ENCODE peak calls at places on chromosome 7, in seven cellular contexts. E is tibial nerve, C is stomach, P is upper lobe of left lung, T is H1, H is A549, K is transverse colon. W is an unnamed sample.

GRCh38 chr7:23469150-23469960 is 936 bp downstream of the IGF2BP3 start:
- DNase-seq in E (no peak), C (no peak), P (no peak), T (no peak), H (peak; percentile 36), K (no peak), W (no peak)

GRCh38 chr7:140744005-140744404 is 47.5 kb downstream of the NDUFB2 start:
- DNase-seq in E (no peak), C (no peak), P (no peak), T (no peak), H (no peak), K (no peak), W (no peak)

GRCh38 chr7:133489906-133490305 is 237.0 kb downstream of the EXOC4 start:
- DNase-seq in E (no peak), C (no peak), P (no peak), T (no peak), H (no peak), K (no peak), W (no peak)

GRCh38 chr7:98617051-98617959 is at the start of gene NPTX2:
- DNase-seq in E (no peak), C (no peak), P (no peak), T (no peak), H (no peak), K (peak; percentile 18), W (no peak)

GRCh38 chr7:94301024-94301588 is 93.6 kb upstream of the COL1A2 start:
- DNase-seq in E (peak; percentile 63), C (peak; percentile 31), P (peak; percentile 25), T (peak; percentile 67), H (peak; percentile 95), K (peak; percentile 52), W (peak; percentile 83)

GRCh38 chr7:140206963-140207362 is 30.2 kb upstream of the KDM7A start:
- DNase-seq in E (no peak), C (no peak), P (no peak), T (no peak), H (no peak), K (no peak), W (no peak)

GRCh38 chr7:106659963-106660861 is 746 bp downstream of the CCDC71L start:
- DNase-seq in E (peak; percentile 52), C (peak; percentile 79), P (peak; percentile 85), T (peak; percentile 76), H (peak; percentile 87), K (peak; percentile 85), W (peak; percentile 87)

GRCh38 chr7:158446706-158447105 is 140.9 kb downstream of the PTPRN2 start:
- DNase-seq in E (no peak), C (no peak), P (no peak), T (no peak), H (no peak), K (no peak), W (no peak)

GRCh38 chr7:90706067-90706716 is 110.1 kb downstream of the CDK14 start:
- DNase-seq in E (no peak), C (no peak), P (no peak), T (no peak), H (no peak), K (no peak), W (no peak)

GRCh38 chr7:142819530-142819929 is 35.3 kb upstream of the EPHB6 start:
- DNase-seq in E (no peak), C (no peak), P (no peak), T (no peak), H (no peak), K (no peak), W (no peak)

GRCh38 chr7:85796956-85797355 is 610.1 kb upstream of the SEMA3D start:
- DNase-seq in E (no peak), C (no peak), P (no peak), T (no peak), H (no peak), K (no peak), W (no peak)

GRCh38 chr7:70498633-70499032 is 633.3 kb upstream of the GALNT17 start:
- DNase-seq in E (no peak), C (no peak), P (no peak), T (no peak), H (no peak), K (no peak), W (no peak)

GRCh38 chr7:16644624-16644986 is 949 bp downstream of the ANKMY2 start:
- DNase-seq in E (peak; percentile 17), C (peak; percentile 57), P (peak; percentile 73), T (no peak), H (peak; percentile 71), K (peak; percentile 75), W (peak; percentile 83)

GRCh38 chr7:38451840-38452239 is 178.4 kb upstream of the TARP start:
- DNase-seq in E (no peak), C (no peak), P (no peak), T (no peak), H (peak; percentile 37), K (no peak), W (no peak)

GRCh38 chr7:98135984-98136383 is 29.3 kb downstream of the LMTK2 start:
- DNase-seq in E (no peak), C (no peak), P (no peak), T (no peak), H (no peak), K (no peak), W (no peak)

GRCh38 chr7:94656925-94657731 is 1.2 kb upstream of the SGCE start:
- DNase-seq in E (no peak), C (no peak), P (peak; percentile 22), T (no peak), H (peak; percentile 48), K (no peak), W (no peak)

GRCh38 chr7:96612034-96612433 is 97.6 kb downstream of the SEM1 start:
- DNase-seq in E (no peak), C (no peak), P (no peak), T (no peak), H (no peak), K (no peak), W (no peak)
- TF ChIP-seq EP300 in E (no peak), C (no peak), P (no peak), T (no peak), H (no peak), K (no peak), W (no peak)

GRCh38 chr7:135929692-135930091 is 47.5 kb downstream of the MTPN start:
- DNase-seq in E (no peak), C (no peak), P (no peak), T (no peak), H (no peak), K (no peak), W (no peak)

GRCh38 chr7:135928136-135928535 is 49.0 kb downstream of the MTPN start:
- DNase-seq in E (no peak), C (no peak), P (no peak), T (no peak), H (no peak), K (no peak), W (no peak)

GRCh38 chr7:135929249-135929648 is 47.9 kb downstream of the MTPN start:
- DNase-seq in E (no peak), C (no peak), P (no peak), T (no peak), H (no peak), K (no peak), W (no peak)

GRCh38 chr7:135933509-135934188 is 43.5 kb downstream of the MTPN start:
- DNase-seq in E (no peak), C (no peak), P (no peak), T (no peak), H (no peak), K (no peak), W (no peak)

GRCh38 chr7:135930565-135931423 is 46.4 kb downstream of the MTPN start:
- DNase-seq in E (no peak), C (no peak), P (no peak), T (no peak), H (peak; percentile 74), K (no peak), W (no peak)
- TF ChIP-seq CTCF in E (no peak), C (no peak), P (no peak), T (no peak), H (no peak), K (no peak), W (no peak)

GRCh38 chr7:104922187-104923009 is 91.6 kb upstream of the KMT2E start:
- DNase-seq in E (no peak), C (no peak), P (no peak), T (no peak), H (no peak), K (no peak), W (no peak)

GRCh38 chr7:104926189-104926904 is 87.7 kb upstream of the KMT2E start:
- DNase-seq in E (no peak), C (no peak), P (no peak), T (no peak), H (no peak), K (no peak), W (no peak)

GRCh38 chr7:104921596-104921995 is 92.4 kb upstream of the KMT2E start:
- DNase-seq in E (no peak), C (no peak), P (no peak), T (no peak), H (no peak), K (no peak), W (no peak)

GRCh38 chr7:104926905-104927454 is 87.0 kb upstream of the KMT2E start:
- DNase-seq in E (no peak), C (peak; percentile 71), P (peak; percentile 83), T (no peak), H (no peak), K (no peak), W (no peak)

DNA sequence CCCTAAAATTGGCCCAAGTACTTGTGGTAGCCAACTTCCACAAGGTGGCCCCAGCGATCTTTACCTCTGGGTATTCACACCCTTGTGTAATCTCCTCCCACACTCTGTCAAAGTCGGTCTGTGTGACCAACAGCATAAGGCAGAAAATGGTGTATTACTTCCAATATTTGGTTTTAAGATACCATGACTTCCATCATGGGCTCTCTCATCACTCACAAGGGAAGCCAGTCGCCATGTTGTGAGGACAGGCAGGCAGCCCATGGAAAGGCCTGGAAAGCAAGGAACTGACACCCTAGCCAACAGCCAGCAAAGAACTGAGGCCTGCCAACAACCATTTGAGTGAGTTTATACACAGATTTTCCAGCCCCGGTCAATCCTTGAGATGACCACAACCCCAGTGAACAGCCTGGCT is 91.0 kb upstream of the KMT2E start:
- DNase-seq in E (peak; percentile 74), C (peak; percentile 80), P (peak; percentile 81), T (peak; percentile 41), H (peak; percentile 85), K (peak; percentile 89), W (peak; percentile 75)
- H3K27ac ChIP-seq in E (peak overlapping the region; percentile 73), C (peak overlapping the region; percentile 73), P (peak overlapping the region; percentile 43), T (no peak overlapping the region), H (no peak overlapping the region), K (peak overlapping the region; percentile 77), W (no peak overlapping the region)

DNA sequence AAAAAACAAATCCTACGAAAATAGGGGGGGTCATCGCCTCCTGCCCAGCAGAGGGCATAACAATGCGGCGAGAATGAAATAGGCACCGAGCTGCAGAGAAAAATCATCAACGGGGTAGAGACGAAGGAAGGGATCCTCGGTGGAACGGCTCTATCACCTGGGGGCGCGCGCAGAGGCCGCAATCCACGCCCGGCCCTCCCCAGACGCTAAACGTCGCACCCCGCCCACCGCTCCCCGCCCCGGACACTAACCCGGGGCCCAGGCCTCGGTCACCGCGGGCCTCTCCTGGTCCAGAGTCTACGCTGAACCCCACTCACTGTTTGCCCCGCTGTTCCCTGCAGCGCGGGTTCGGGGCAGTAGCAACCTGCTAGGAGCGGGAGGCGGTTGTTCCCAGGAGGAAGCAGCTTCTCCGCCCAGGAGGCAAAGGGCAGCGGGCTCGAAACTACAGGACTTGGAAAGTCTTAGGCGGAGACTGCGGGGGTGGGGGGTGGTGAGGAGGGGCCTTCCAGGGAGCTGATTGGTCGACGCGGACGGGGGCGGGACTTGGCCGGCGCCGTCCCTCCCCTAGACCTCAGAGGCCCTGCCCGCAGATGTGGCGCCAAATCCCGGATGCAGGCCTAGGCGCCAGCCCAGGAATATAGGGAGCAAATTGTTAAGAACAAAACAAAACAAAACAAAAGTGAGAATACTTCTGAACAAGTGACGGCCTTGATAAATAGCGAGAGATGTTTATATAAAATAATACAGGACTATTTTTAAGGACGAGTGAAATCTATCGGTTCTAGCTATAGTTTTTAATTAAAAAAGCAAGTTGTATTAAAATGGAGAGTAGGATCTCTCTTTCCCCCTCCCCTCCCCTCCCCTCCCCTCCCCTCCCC is at the start of gene TCAF1:
- DNase-seq in E (peak; percentile 93), C (peak; percentile 96), P (peak; percentile 95), T (peak; percentile 88), H (peak; percentile 97), K (peak; percentile 97), W (peak; percentile 98)
- TF ChIP-seq EP300 in E (no peak), C (no peak), P (no peak), T (no peak), H (no peak), K (no peak), W (no peak)